ENCODE peak calls at places on chromosomes 13 and 19, in six cellular contexts. One of them, this sample, is unnamed.

GRCh38 chr19:55585658-55586339 is 5.2 kb upstream of the ZNF579 start:
- DNase-seq in neuronal stem cell: peak; percentile 84
- DNase-seq in SK-N-SH: peak; percentile 93
- DNase-seq in H9: peak; percentile 90
- DNase-seq in colonic mucosa: peak; percentile 45
- DNase-seq in PC-3: no peak
- DNase-seq in this sample: no peak

GRCh38 chr19:37506387-37507166 is at the start of gene ZNF793:
- DNase-seq in neuronal stem cell: peak; percentile 74
- DNase-seq in SK-N-SH: peak; percentile 75
- DNase-seq in H9: peak; percentile 87
- DNase-seq in colonic mucosa: peak; percentile 80
- DNase-seq in PC-3: no peak
- DNase-seq in this sample: no peak

GRCh38 chr19:37654525-37654832 is 786 bp downstream of the ZFP30 start:
- DNase-seq in neuronal stem cell: no peak
- DNase-seq in SK-N-SH: no peak
- DNase-seq in H9: no peak
- DNase-seq in colonic mucosa: no peak
- DNase-seq in PC-3: peak; percentile 19
- DNase-seq in this sample: no peak

GRCh38 chr19:56566904-56567273 is 379 bp upstream of the ZNF470 start:
- DNase-seq in neuronal stem cell: no peak
- DNase-seq in SK-N-SH: peak; percentile 68
- DNase-seq in H9: peak; percentile 49
- DNase-seq in colonic mucosa: peak; percentile 67
- DNase-seq in PC-3: no peak
- DNase-seq in this sample: no peak

GRCh38 chr13:41694902-41695301 is 237.6 kb downstream of the RGCC start:
- DNase-seq in neuronal stem cell: no peak
- DNase-seq in SK-N-SH: no peak
- DNase-seq in H9: no peak
- DNase-seq in colonic mucosa: peak; percentile 32
- DNase-seq in PC-3: peak; percentile 87
- DNase-seq in this sample: peak; percentile 7

GRCh38 chr13:24741016-24741662 is 22.8 kb upstream of the RNF17 start:
- DNase-seq in neuronal stem cell: no peak
- DNase-seq in SK-N-SH: no peak
- DNase-seq in H9: peak; percentile 57
- DNase-seq in colonic mucosa: no peak
- DNase-seq in PC-3: no peak
- DNase-seq in this sample: no peak

GRCh38 chr19:43595605-43595998 is 332 bp downstream of the IRGQ start:
- DNase-seq in neuronal stem cell: no peak
- DNase-seq in SK-N-SH: no peak
- DNase-seq in H9: no peak
- DNase-seq in colonic mucosa: peak; percentile 37
- DNase-seq in PC-3: no peak
- DNase-seq in this sample: no peak

GRCh38 chr19:7196721-7197168 is 97.5 kb downstream of the INSR start:
- DNase-seq in neuronal stem cell: no peak
- DNase-seq in SK-N-SH: no peak
- DNase-seq in H9: no peak
- DNase-seq in colonic mucosa: peak; percentile 42
- DNase-seq in PC-3: no peak
- DNase-seq in this sample: no peak

GRCh38 chr13:49560270-49561063 is 24.9 kb downstream of the RCBTB1 start:
- DNase-seq in neuronal stem cell: no peak
- DNase-seq in SK-N-SH: no peak
- DNase-seq in H9: no peak
- DNase-seq in colonic mucosa: no peak
- DNase-seq in PC-3: peak; percentile 38
- DNase-seq in this sample: no peak

GRCh38 chr13:37409756-37410155 is 188.8 kb downstream of the POSTN start:
- DNase-seq in neuronal stem cell: no peak
- DNase-seq in SK-N-SH: no peak
- DNase-seq in H9: no peak
- DNase-seq in colonic mucosa: no peak
- DNase-seq in PC-3: no peak
- DNase-seq in this sample: no peak

GRCh38 chr13:114107686-114108081 is 24.7 kb downstream of the RASA3 start:
- DNase-seq in neuronal stem cell: no peak
- DNase-seq in SK-N-SH: peak; percentile 41
- DNase-seq in H9: no peak
- DNase-seq in colonic mucosa: no peak
- DNase-seq in PC-3: no peak
- DNase-seq in this sample: no peak

GRCh38 chr19:33771308-33772101 is 25.2 kb upstream of the KCTD15 start:
- DNase-seq in neuronal stem cell: peak; percentile 69
- DNase-seq in SK-N-SH: peak; percentile 92
- DNase-seq in H9: peak; percentile 71
- DNase-seq in colonic mucosa: peak; percentile 75
- DNase-seq in PC-3: peak; percentile 79
- DNase-seq in this sample: no peak

GRCh38 chr19:40512473-40513344 is 45.9 kb downstream of the SPTBN4 start:
- DNase-seq in neuronal stem cell: peak; percentile 54
- DNase-seq in SK-N-SH: peak; percentile 66
- DNase-seq in H9: peak; percentile 67
- DNase-seq in colonic mucosa: no peak
- DNase-seq in PC-3: no peak
- DNase-seq in this sample: no peak

GRCh38 chr13:75437582-75438318 is 44.2 kb downstream of the TBC1D4 start:
- DNase-seq in neuronal stem cell: no peak
- DNase-seq in SK-N-SH: no peak
- DNase-seq in H9: no peak
- DNase-seq in colonic mucosa: no peak
- DNase-seq in PC-3: no peak
- DNase-seq in this sample: no peak

GRCh38 chr19:38502410-38503143 is 69.1 kb downstream of the RYR1 start:
- DNase-seq in neuronal stem cell: no peak
- DNase-seq in SK-N-SH: no peak
- DNase-seq in H9: no peak
- DNase-seq in colonic mucosa: no peak
- DNase-seq in PC-3: no peak
- DNase-seq in this sample: no peak

GRCh38 chr13:101612736-101613135 is 160.3 kb downstream of the ITGBL1 start:
- DNase-seq in neuronal stem cell: no peak
- DNase-seq in SK-N-SH: no peak
- DNase-seq in H9: no peak
- DNase-seq in colonic mucosa: no peak
- DNase-seq in PC-3: no peak
- DNase-seq in this sample: no peak

GRCh38 chr13:114108141-114108761 is 24.2 kb downstream of the RASA3 start:
- DNase-seq in neuronal stem cell: no peak
- DNase-seq in SK-N-SH: no peak
- DNase-seq in H9: no peak
- DNase-seq in colonic mucosa: no peak
- DNase-seq in PC-3: no peak
- DNase-seq in this sample: no peak

GRCh38 chr19:48603001-48603400 is 3.5 kb upstream of the SPACA4 start:
- DNase-seq in neuronal stem cell: no peak
- DNase-seq in SK-N-SH: no peak
- DNase-seq in H9: no peak
- DNase-seq in colonic mucosa: no peak
- DNase-seq in PC-3: no peak
- DNase-seq in this sample: no peak

GRCh38 chr13:83325454-83325853 is 556.8 kb downstream of the SLITRK1 start:
- DNase-seq in neuronal stem cell: no peak
- DNase-seq in SK-N-SH: no peak
- DNase-seq in H9: no peak
- DNase-seq in colonic mucosa: no peak
- DNase-seq in PC-3: peak; percentile 69
- DNase-seq in this sample: no peak

GRCh38 chr13:33927315-33927714 is 109.4 kb downstream of the RFC3 start:
- DNase-seq in neuronal stem cell: no peak
- DNase-seq in SK-N-SH: no peak
- DNase-seq in H9: no peak
- DNase-seq in colonic mucosa: no peak
- DNase-seq in PC-3: peak; percentile 33
- DNase-seq in this sample: no peak

GRCh38 chr13:51331354-51331861 is 8.1 kb upstream of the SERPINE3 start:
- DNase-seq in neuronal stem cell: no peak
- DNase-seq in SK-N-SH: no peak
- DNase-seq in H9: no peak
- DNase-seq in colonic mucosa: no peak
- DNase-seq in PC-3: no peak
- DNase-seq in this sample: peak; percentile 26

GRCh38 chr19:48867119-48867921 is 1.1 kb downstream of the PLEKHA4 start:
- DNase-seq in neuronal stem cell: no peak
- DNase-seq in SK-N-SH: no peak
- DNase-seq in H9: no peak
- DNase-seq in colonic mucosa: no peak
- DNase-seq in PC-3: no peak
- DNase-seq in this sample: no peak

GRCh38 chr19:5335593-5335992 is 5.0 kb downstream of the PTPRS start:
- DNase-seq in neuronal stem cell: no peak
- DNase-seq in SK-N-SH: no peak
- DNase-seq in H9: no peak
- DNase-seq in colonic mucosa: no peak
- DNase-seq in PC-3: no peak
- DNase-seq in this sample: no peak

GRCh38 chr19:13005861-13006370 is 10.6 kb downstream of the NFIX start:
- DNase-seq in neuronal stem cell: no peak
- DNase-seq in SK-N-SH: peak; percentile 20
- DNase-seq in H9: no peak
- DNase-seq in colonic mucosa: no peak
- DNase-seq in PC-3: no peak
- DNase-seq in this sample: no peak

GRCh38 chr19:54154603-54155345 is 4.7 kb downstream of the LENG1 start:
- DNase-seq in neuronal stem cell: no peak
- DNase-seq in SK-N-SH: no peak
- DNase-seq in H9: no peak
- DNase-seq in colonic mucosa: no peak
- DNase-seq in PC-3: no peak
- DNase-seq in this sample: no peak

GRCh38 chr13:110477711-110478245 is 83.7 kb downstream of the RAB20 start:
- DNase-seq in neuronal stem cell: no peak
- DNase-seq in SK-N-SH: no peak
- DNase-seq in H9: no peak
- DNase-seq in colonic mucosa: no peak
- DNase-seq in PC-3: no peak
- DNase-seq in this sample: no peak

GRCh38 chr13:46934749-46935148 is 37.9 kb upstream of the HTR2A start:
- DNase-seq in neuronal stem cell: no peak
- DNase-seq in SK-N-SH: no peak
- DNase-seq in H9: no peak
- DNase-seq in colonic mucosa: no peak
- DNase-seq in PC-3: no peak
- DNase-seq in this sample: no peak

GRCh38 chr19:16026756-16027155 is 49.5 kb upstream of the TPM4 start:
- DNase-seq in neuronal stem cell: no peak
- DNase-seq in SK-N-SH: peak; percentile 4
- DNase-seq in H9: no peak
- DNase-seq in colonic mucosa: no peak
- DNase-seq in PC-3: no peak
- DNase-seq in this sample: no peak

GRCh38 chr19:46618670-46619231 is 6.1 kb downstream of the PTGIR start:
- DNase-seq in neuronal stem cell: no peak
- DNase-seq in SK-N-SH: peak; percentile 2
- DNase-seq in H9: no peak
- DNase-seq in colonic mucosa: no peak
- DNase-seq in PC-3: no peak
- DNase-seq in this sample: peak; percentile 77

DNA sequence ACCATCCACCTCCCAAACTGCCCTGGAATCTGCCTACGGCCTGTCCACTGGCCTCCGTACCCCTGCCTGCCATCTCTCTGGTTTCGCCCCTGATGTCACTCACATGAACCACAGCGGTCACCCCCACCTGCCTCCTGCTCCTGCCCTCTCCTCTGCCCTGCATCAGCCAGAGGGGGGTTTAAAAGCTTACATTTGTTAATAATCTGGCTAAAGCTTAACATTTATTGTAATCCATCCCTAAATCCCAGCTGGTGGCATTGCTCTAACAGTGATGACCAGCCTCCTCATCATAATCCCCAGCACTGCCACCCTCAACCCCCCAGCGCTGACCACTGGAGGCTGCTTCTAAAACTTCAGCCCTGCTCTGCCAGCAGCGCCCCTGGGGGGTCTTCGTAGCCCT is 38.9 kb downstream of the DNM2 start:
- DNase-seq in neuronal stem cell: no peak
- DNase-seq in SK-N-SH: no peak
- DNase-seq in H9: no peak
- DNase-seq in colonic mucosa: no peak
- DNase-seq in PC-3: no peak
- DNase-seq in this sample: no peak
- H3K9ac ChIP-seq in neuronal stem cell: peak overlapping the region; percentile 55
- H3K9ac ChIP-seq in SK-N-SH: no peak overlapping the region
- H3K9ac ChIP-seq in H9: no peak overlapping the region
- H3K9ac ChIP-seq in colonic mucosa: no peak overlapping the region
- H3K9ac ChIP-seq in PC-3: no peak overlapping the region
- H3K9ac ChIP-seq in this sample: no peak overlapping the region

DNA sequence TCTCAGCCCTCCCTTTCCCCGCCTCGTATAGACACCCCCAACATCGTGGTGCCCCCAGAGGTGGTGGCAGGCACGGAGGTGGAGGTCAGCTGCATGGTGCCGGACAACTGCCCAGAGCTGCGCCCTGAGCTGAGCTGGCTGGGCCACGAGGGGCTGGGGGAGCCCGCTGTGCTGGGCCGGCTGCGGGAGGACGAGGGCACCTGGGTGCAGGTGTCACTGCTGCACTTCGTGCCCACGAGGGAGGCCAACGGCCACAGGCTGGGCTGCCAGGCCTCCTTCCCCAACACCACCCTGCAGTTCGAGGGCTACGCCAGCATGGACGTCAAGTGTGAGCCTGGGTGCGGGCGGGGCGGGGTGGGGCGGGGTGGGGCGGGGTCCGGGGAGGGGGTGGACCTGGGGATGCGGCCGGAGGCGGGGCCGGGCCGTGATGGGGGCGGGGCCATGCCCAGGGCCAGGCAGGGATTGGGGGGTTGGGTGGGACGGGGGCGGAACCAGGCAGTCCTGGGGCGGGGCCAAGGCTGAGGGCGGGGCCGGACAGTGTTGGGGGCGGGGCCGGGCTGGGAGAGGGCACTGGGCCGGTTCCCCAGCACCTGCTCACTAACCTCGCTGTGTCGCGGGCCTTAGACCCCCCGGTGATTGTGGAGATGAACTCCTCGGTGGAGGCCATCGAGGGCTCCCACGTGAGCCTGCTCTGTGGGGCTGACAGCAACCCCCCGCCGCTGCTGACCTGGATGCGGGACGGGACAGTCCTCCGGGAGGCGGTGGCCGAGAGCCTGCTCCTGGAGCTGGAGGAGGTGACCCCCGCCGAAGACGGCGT is 7.8 kb downstream of the MAG start:
- DNase-seq in neuronal stem cell: no peak
- DNase-seq in SK-N-SH: peak; percentile 83
- DNase-seq in H9: peak; percentile 76
- DNase-seq in colonic mucosa: no peak
- DNase-seq in PC-3: no peak
- DNase-seq in this sample: no peak
- H3K9ac ChIP-seq in neuronal stem cell: no peak overlapping the region
- H3K9ac ChIP-seq in SK-N-SH: no peak overlapping the region
- H3K9ac ChIP-seq in H9: no peak overlapping the region
- H3K9ac ChIP-seq in colonic mucosa: no peak overlapping the region
- H3K9ac ChIP-seq in PC-3: no peak overlapping the region
- H3K9ac ChIP-seq in this sample: no peak overlapping the region

GRCh38 chr13:113029061-113029445 is 60.0 kb downstream of the MCF2L start:
- DNase-seq in neuronal stem cell: no peak
- DNase-seq in SK-N-SH: no peak
- DNase-seq in H9: no peak
- DNase-seq in colonic mucosa: no peak
- DNase-seq in PC-3: no peak
- DNase-seq in this sample: no peak
- H3K9ac ChIP-seq in neuronal stem cell: no peak overlapping the region
- H3K9ac ChIP-seq in SK-N-SH: no peak overlapping the region
- H3K9ac ChIP-seq in H9: no peak overlapping the region
- H3K9ac ChIP-seq in colonic mucosa: no peak overlapping the region
- H3K9ac ChIP-seq in PC-3: no peak overlapping the region
- H3K9ac ChIP-seq in this sample: no peak overlapping the region

GRCh38 chr19:872266-872951 is 12.9 kb downstream of the CFD start:
- DNase-seq in neuronal stem cell: no peak
- DNase-seq in SK-N-SH: no peak
- DNase-seq in H9: peak; percentile 94
- DNase-seq in colonic mucosa: peak; percentile 92
- DNase-seq in PC-3: peak; percentile 45
- DNase-seq in this sample: peak; percentile 36
- H3K9ac ChIP-seq in neuronal stem cell: peak overlapping the region; percentile 4
- H3K9ac ChIP-seq in SK-N-SH: no peak overlapping the region
- H3K9ac ChIP-seq in H9: no peak overlapping the region
- H3K9ac ChIP-seq in colonic mucosa: no peak overlapping the region
- H3K9ac ChIP-seq in PC-3: no peak overlapping the region
- H3K9ac ChIP-seq in this sample: no peak overlapping the region

This sample was measured in GM12878.